ENCODE peak calls at places on chromosomes 12 and 14, in four cellular contexts. J, P, E and V are unnamed samples.

GRCh38 chr12:50087995-50088394 is 2.9 kb downstream of the SMARCD1 start:
- DNase-seq in J (no peak), E (no peak), P (no peak), V (peak)

GRCh38 chr12:70121562-70121961 is 121.7 kb upstream of the CNOT2 start:
- DNase-seq in E (no peak), P (no peak), J (no peak), V (no peak)

GRCh38 chr12:109295764-109296425 is 13.2 kb downstream of the FOXN4 start:
- DNase-seq in E (no peak), P (no peak), J (no peak), V (no peak)

GRCh38 chr14:35339761-35340406 is 47.7 kb downstream of the PSMA6 start:
- DNase-seq in P (no peak), E (no peak), J (no peak), V (no peak)

GRCh38 chr12:4538207-4539160 is at the start of gene RAD51AP1:
- DNase-seq in E (peak), J (peak), P (peak), V (peak)

GRCh38 chr14:96065661-96066459 is 26.7 kb downstream of the C14orf132 start:
- DNase-seq in P (no peak), J (no peak), E (no peak), V (no peak)

GRCh38 chr14:105487986-105488777 is 1.5 kb downstream of the CRIP1 start:
- DNase-seq in E (no peak), P (no peak), J (no peak), V (no peak)

GRCh38 chr14:103348154-103348553 is 14.1 kb downstream of the EIF5 start:
- DNase-seq in J (no peak), P (no peak), E (no peak), V (no peak)

GRCh38 chr14:55450987-55451386 is 10.6 kb upstream of the TBPL2 start:
- DNase-seq in E (no peak), P (no peak), J (no peak), V (no peak)

GRCh38 chr12:1059162-1059561 is 68.1 kb downstream of the ERC1 start:
- DNase-seq in P (no peak), J (no peak), E (no peak), V (peak)

GRCh38 chr12:121391619-121392324 is 8.1 kb upstream of the RNF34 start:
- DNase-seq in P (no peak), E (no peak), J (no peak), V (peak)

GRCh38 chr12:7832059-7832696 is 40.5 kb downstream of the SLC2A14 start:
- DNase-seq in E (no peak), J (peak), P (peak), V (peak)

GRCh38 chr12:19779393-19780056 is 340.2 kb downstream of the AEBP2 start:
- DNase-seq in P (no peak), J (no peak), E (no peak), V (no peak)

GRCh38 chr14:69441948-69442347 is 42.6 kb upstream of the PLEKHD1 start:
- DNase-seq in E (no peak), P (no peak), J (no peak), V (no peak)

GRCh38 chr12:28021704-28022103 is 49.2 kb upstream of the PTHLH start:
- DNase-seq in J (no peak), E (no peak), P (no peak), V (no peak)

GRCh38 chr14:39683711-39684110 is 251.5 kb upstream of the FBXO33 start:
- DNase-seq in E (no peak), P (no peak), J (no peak), V (no peak)

GRCh38 chr12:50751921-50752721 is 11.8 kb upstream of the ATF1 start:
- DNase-seq in E (peak), J (peak), P (no peak), V (no peak)

GRCh38 chr14:29805415-29806123 is 122.1 kb downstream of the PRKD1 start:
- DNase-seq in P (no peak), J (no peak), E (no peak), V (peak)

GRCh38 chr12:132774646-132775275 is 13.1 kb upstream of the ANKLE2 start:
- DNase-seq in J (no peak), P (no peak), E (no peak), V (no peak)

GRCh38 chr12:127272864-127273263 is 994.1 kb upstream of the TMEM132C start:
- DNase-seq in J (no peak), P (no peak), E (no peak), V (peak)

GRCh38 chr12:47768323-47768811 is 4.7 kb upstream of the SLC48A1 start:
- DNase-seq in P (no peak), E (no peak), J (no peak), V (no peak)

GRCh38 chr12:14554281-14555008 is 13.2 kb downstream of the PLBD1 start:
- DNase-seq in E (peak), P (no peak), J (peak), V (no peak)

GRCh38 chr14:95068521-95068920 is 88.8 kb downstream of the DICER1 start:
- DNase-seq in J (no peak), P (no peak), E (no peak), V (no peak)

GRCh38 chr12:105574056-105574715 is 243.7 kb downstream of the C12orf75 start:
- DNase-seq in E (no peak), P (no peak), J (no peak), V (no peak)

GRCh38 chr12:95742586-95742985 is 48.0 kb downstream of the NTN4 start:
- DNase-seq in P (no peak), J (no peak), E (no peak), V (no peak)

GRCh38 chr12:54865683-54866324 is 11.5 kb downstream of the MUCL1 start:
- DNase-seq in P (no peak), E (no peak), J (no peak), V (no peak)

GRCh38 chr14:59020382-59020781 is 168.1 kb upstream of the DAAM1 start:
- DNase-seq in P (no peak), E (no peak), J (peak), V (no peak)